ENCODE peak calls at places on chromosomes 11 and 22, in ten cellular contexts. G is NCI-H1417 treated with DMSO at 0.1 percent for 48 hours, N is endodermal cell, E is HS-5, Z is T-helper 9 cell, M is GM19239, D is BE2C, R is NCI-H1092 treated with DMSO at 0.1 percent for 48 hours, W is A172, C is pancreas. B is an unnamed sample.

GRCh38 chr11:14819596-14819995 is 72.4 kb downstream of the CYP2R1 start:
- DNase-seq in W (no peak), E (no peak), R (no peak), G (no peak), Z (no peak), D (no peak), N (no peak), C (no peak), M (no peak), B (no peak)

GRCh38 chr22:39908737-39909136 is 7.9 kb downstream of the GRAP2 start:
- DNase-seq in C (no peak), E (no peak), N (no peak), G (no peak), Z (peak; percentile 26), M (no peak), R (no peak), D (no peak), W (peak; percentile 2), B (no peak)

GRCh38 chr11:1075341-1075911 is 752 bp downstream of the MUC2 start:
- DNase-seq in C (no peak), D (no peak), G (no peak), E (no peak), R (no peak), M (no peak), W (no peak), Z (no peak), N (no peak), B (peak; percentile 43)

GRCh38 chr11:82854242-82854641 is 46.0 kb downstream of the PRCP start:
- DNase-seq in R (no peak), M (no peak), W (no peak), C (no peak), Z (no peak), G (no peak), N (no peak), D (no peak), E (no peak), B (no peak)

GRCh38 chr11:128409476-128409875 is 177.9 kb downstream of the ETS1 start:
- DNase-seq in N (no peak), E (peak; percentile 83), C (no peak), D (no peak), R (no peak), G (no peak), M (no peak), W (no peak), Z (no peak), B (no peak)

GRCh38 chr11:67354314-67355022 is 1.1 kb upstream of the POLD4 start:
- DNase-seq in C (no peak), M (no peak), W (peak; percentile 98), G (no peak), E (peak; percentile 99), Z (no peak), N (peak; percentile 86), D (peak; percentile 72), R (no peak), B (no peak)

GRCh38 chr11:68632802-68633201 is 51.5 kb upstream of the GAL start:
- DNase-seq in C (peak; percentile 54), D (peak; percentile 83), Z (peak; percentile 21), G (no peak), N (peak; percentile 93), R (peak; percentile 63), W (peak; percentile 46), M (no peak), E (peak; percentile 10), B (peak; percentile 10)

GRCh38 chr11:23897453-23898289 is 599.2 kb upstream of the LUZP2 start:
- DNase-seq in M (no peak), Z (no peak), C (no peak), G (no peak), R (no peak), E (peak; percentile 88), D (no peak), W (peak; percentile 53), N (no peak), B (no peak)

GRCh38 chr11:127205688-127206217 is 205.2 kb upstream of the KIRREL3 start:
- DNase-seq in M (no peak), E (no peak), W (no peak), Z (no peak), R (no peak), D (no peak), G (no peak), N (no peak), C (no peak), B (no peak)

GRCh38 chr22:25402160-25402500 is 162.3 kb upstream of the GRK3 start:
- DNase-seq in C (no peak), G (no peak), R (no peak), Z (no peak), M (no peak), E (no peak), D (no peak), N (no peak), W (no peak), B (no peak)

GRCh38 chr11:65300621-65301290 is 13.9 kb upstream of the CDC42EP2 start:
- DNase-seq in W (no peak), C (no peak), G (no peak), E (no peak), R (no peak), M (no peak), Z (no peak), D (no peak), N (no peak), B (no peak)

GRCh38 chr22:38788417-38788816 is 5.5 kb downstream of the DNAL4 start:
- DNase-seq in D (peak; percentile 81), W (peak; percentile 76), M (no peak), G (no peak), E (no peak), C (no peak), N (no peak), Z (no peak), R (peak; percentile 70), B (no peak)

GRCh38 chr22:50139843-50140415 is 30.6 kb upstream of the PANX2 start:
- DNase-seq in C (no peak), G (peak; percentile 89), W (no peak), Z (no peak), M (no peak), E (no peak), R (peak; percentile 22), D (no peak), N (no peak), B (no peak)

GRCh38 chr11:95566151-95566670 is 223.4 kb downstream of the FAM76B start:
- DNase-seq in N (no peak), M (no peak), C (no peak), E (no peak), W (no peak), D (no peak), R (no peak), Z (no peak), G (no peak), B (no peak)

GRCh38 chr11:65274734-65275682 is 13.2 kb downstream of the POLA2 start:
- DNase-seq in D (peak; percentile 69), C (no peak), N (peak; percentile 85), M (no peak), G (no peak), W (peak; percentile 98), R (peak; percentile 39), E (peak; percentile 98), Z (no peak), B (peak; percentile 36)

GRCh38 chr11:118164885-118165284 is 11.6 kb downstream of the SCN2B start:
- DNase-seq in Z (no peak), D (no peak), E (no peak), W (no peak), C (no peak), R (no peak), G (no peak), N (no peak), M (no peak), B (no peak)

GRCh38 chr22:40485813-40486610 is 115.6 kb downstream of the SGSM3 start:
- DNase-seq in Z (no peak), C (no peak), M (no peak), R (no peak), D (no peak), G (no peak), N (no peak), E (no peak), W (no peak), B (no peak)

GRCh38 chr11:34263462-34264186 is 94.2 kb downstream of the ABTB2 start:
- DNase-seq in C (peak; percentile 84), W (peak; percentile 94), D (peak; percentile 13), G (no peak), M (no peak), N (peak; percentile 75), R (peak; percentile 67), E (peak; percentile 58), Z (no peak), B (no peak)

GRCh38 chr22:49400136-49400865 is 427.4 kb downstream of the BRD1 start:
- DNase-seq in W (peak; percentile 22), R (no peak), C (no peak), N (peak; percentile 35), Z (no peak), E (no peak), D (no peak), G (no peak), M (no peak), B (no peak)

B was measured in naive thymus-derived CD8-positive, alpha-beta T cell.